ENCODE peak calls at places on chromosomes 13 and 19, in ten cellular contexts. M is endodermal cell, W is kidney, X is PC-9, B is pancreas, D is dorsolateral prefrontal cortex, G is heart left ventricle, E is heart right ventricle, I is left ventricle myocardium inferior, Y is tibial artery. C is an unnamed sample.

GRCh38 chr13:112931028-112931934 is 37.7 kb upstream of the MCF2L start:
- DNase-seq in B (no peak), X (peak), D (no peak), E (no peak), M (peak), I (no peak), W (no peak), Y (no peak), G (no peak), C (peak)

GRCh38 chr13:96020155-96020575 is 33.0 kb downstream of the UGGT2 start:
- DNase-seq in Y (no peak), W (no peak), E (peak), I (no peak), G (no peak), B (no peak), X (peak), M (peak), D (no peak), C (peak)

GRCh38 chr19:39405930-39406655 is 554 bp upstream of the ZFP36 start:
- DNase-seq in B (no peak), D (no peak), M (peak), G (no peak), I (no peak), X (peak), W (peak), E (peak), Y (no peak), C (peak)

GRCh38 chr19:35379992-35380391 is 9.1 kb downstream of the GPR42 start:
- DNase-seq in B (no peak), X (no peak), Y (no peak), M (peak), E (no peak), I (no peak), G (no peak), W (no peak), D (no peak), C (no peak)

GRCh38 chr13:48412881-48413351 is at the start of gene LPAR6:
- DNase-seq in B (no peak), Y (no peak), M (peak), X (no peak), W (no peak), D (no peak), G (no peak), I (no peak), E (peak), C (no peak)

GRCh38 chr19:31232220-31232619 is 117.0 kb downstream of the TSHZ3 start:
- DNase-seq in Y (no peak), B (no peak), D (no peak), M (no peak), W (no peak), G (no peak), E (no peak), I (no peak), X (no peak), C (no peak)

GRCh38 chr13:24217601-24218281 is 57.2 kb downstream of the SPATA13 start:
- DNase-seq in G (no peak), D (no peak), Y (no peak), M (peak), X (no peak), B (peak), I (no peak), W (peak), E (no peak), C (no peak)

GRCh38 chr13:73492811-73493210 is 434.0 kb downstream of the KLF5 start:
- DNase-seq in X (no peak), W (no peak), E (no peak), D (no peak), G (no peak), B (no peak), M (no peak), I (no peak), Y (no peak), C (no peak)

GRCh38 chr19:14632286-14632685 is 42.4 kb downstream of the ADGRE3 start:
- DNase-seq in I (no peak), D (no peak), W (no peak), G (no peak), M (peak), E (no peak), X (peak), B (no peak), Y (no peak), C (no peak)

GRCh38 chr13:40406405-40407138 is 259.9 kb downstream of the FOXO1 start:
- DNase-seq in X (peak), W (no peak), Y (no peak), M (no peak), D (no peak), G (no peak), I (no peak), E (no peak), B (no peak), C (no peak)

GRCh38 chr13:112616586-112617381 is 28.8 kb upstream of the TUBGCP3 start:
- DNase-seq in E (peak), I (no peak), X (no peak), B (no peak), D (no peak), Y (no peak), W (peak), G (no peak), M (peak), C (peak)

GRCh38 chr13:31733709-31734108 is 5.6 kb upstream of the RXFP2 start:
- DNase-seq in M (no peak), Y (no peak), G (no peak), E (no peak), B (no peak), D (no peak), X (no peak), W (no peak), I (no peak), C (no peak)

GRCh38 chr19:43765109-43765876 is 10.5 kb upstream of the SMG9 start:
- DNase-seq in Y (peak), I (no peak), D (no peak), X (peak), W (peak), G (peak), E (peak), B (no peak), M (peak), C (no peak)

GRCh38 chr13:29369060-29369743 is 226.3 kb downstream of the SLC7A1 start:
- DNase-seq in E (no peak), W (no peak), Y (no peak), X (peak), G (no peak), D (no peak), B (no peak), I (no peak), M (peak), C (no peak)

GRCh38 chr19:42067315-42067888 is 2.6 kb downstream of the GRIK5 start:
- DNase-seq in M (no peak), G (no peak), Y (no peak), B (no peak), I (no peak), X (no peak), W (peak), D (no peak), E (no peak), C (peak)

GRCh38 chr19:55624109-55625003 is at the start of gene ZNF784:
- DNase-seq in M (peak), X (peak), G (peak), W (peak), B (peak), D (peak), I (peak), Y (peak), E (peak), C (peak)

GRCh38 chr13:94209110-94209509 is 270.4 kb downstream of the DCT start:
- DNase-seq in X (no peak), M (no peak), D (no peak), I (no peak), Y (no peak), E (no peak), B (no peak), W (no peak), G (no peak), C (no peak)

GRCh38 chr13:94542917-94543316 is 53.0 kb downstream of the TGDS start:
- DNase-seq in Y (no peak), W (no peak), B (no peak), M (no peak), D (no peak), G (no peak), I (no peak), E (no peak), X (no peak), C (no peak)

GRCh38 chr19:45972944-45973525 is 630 bp downstream of the NOVA2 start:
- DNase-seq in X (no peak), W (no peak), G (no peak), D (no peak), E (no peak), Y (no peak), M (no peak), B (peak), I (no peak), C (no peak)

GRCh38 chr13:87810391-87810801 is 139.2 kb downstream of the SLITRK5 start:
- DNase-seq in Y (no peak), B (no peak), G (no peak), D (no peak), W (peak), X (peak), M (peak), E (no peak), I (no peak), C (peak)

GRCh38 chr19:5691205-5691929 is 1.3 kb downstream of the RPL36 start:
- DNase-seq in W (peak), D (no peak), X (no peak), I (peak), G (peak), B (peak), M (peak), Y (no peak), E (peak), C (no peak)

GRCh38 chr13:48975101-48975925 is at the start of gene FNDC3A:
- DNase-seq in M (peak), B (peak), G (peak), X (peak), Y (peak), E (peak), D (peak), I (peak), W (peak), C (peak)

GRCh38 chr13:23432589-23432988 is 913 bp downstream of the SACS start:
- DNase-seq in X (no peak), W (no peak), I (no peak), Y (no peak), B (no peak), E (no peak), G (no peak), M (peak), D (no peak), C (no peak)

GRCh38 chr19:1079566-1080111 is 12.7 kb downstream of the ARHGAP45 start:
- DNase-seq in B (peak), I (no peak), X (no peak), E (no peak), G (no peak), D (no peak), M (no peak), Y (no peak), W (peak), C (no peak)

GRCh38 chr19:16778796-16779411 is 50.3 kb upstream of the SIN3B start:
- DNase-seq in E (peak), M (peak), Y (no peak), G (peak), B (no peak), I (peak), D (peak), W (peak), X (peak), C (peak)

GRCh38 chr13:63107163-63107935 is 1691.7 kb upstream of the PCDH20 start:
- DNase-seq in X (no peak), B (no peak), W (no peak), I (no peak), D (no peak), E (no peak), M (no peak), G (no peak), Y (no peak), C (no peak)

GRCh38 chr19:46728693-46729339 is 11.9 kb upstream of the PRKD2 start:
- DNase-seq in B (peak), E (peak), I (peak), G (peak), W (peak), X (peak), D (peak), Y (no peak), M (peak), C (peak)

GRCh38 chr19:19217110-19217509 is 5.4 kb downstream of the NCAN start:
- DNase-seq in E (no peak), Y (no peak), D (no peak), B (no peak), I (no peak), G (no peak), W (no peak), M (no peak), X (peak), C (no peak)
- TF ChIP-seq CTCF in E (no peak), Y (no peak), D (no peak), B (no peak), I (no peak), G (no peak), W (no peak), M (peak), X (peak), C (no peak)

GRCh38 chr19:10004617-10005016 is 5.7 kb downstream of the COL5A3 start:
- DNase-seq in X (no peak), W (no peak), B (no peak), I (no peak), D (no peak), E (no peak), M (no peak), Y (no peak), G (no peak), C (no peak)
- H3K27ac ChIP-seq in X (no peak), W (no peak), B (no peak), I (peak), D (no peak), E (no peak), M (no peak), Y (no peak), G (no peak), C (no peak)

GRCh38 chr19:49064768-49065611 is at the start of gene NTF4:
- DNase-seq in G (no peak), Y (no peak), B (peak), W (peak), X (no peak), D (no peak), I (no peak), E (no peak), M (peak), C (peak)
- TF ChIP-seq CTCF in G (no peak), Y (no peak), B (no peak), W (no peak), X (no peak), D (no peak), I (no peak), E (no peak), M (peak), C (no peak)

DNA sequence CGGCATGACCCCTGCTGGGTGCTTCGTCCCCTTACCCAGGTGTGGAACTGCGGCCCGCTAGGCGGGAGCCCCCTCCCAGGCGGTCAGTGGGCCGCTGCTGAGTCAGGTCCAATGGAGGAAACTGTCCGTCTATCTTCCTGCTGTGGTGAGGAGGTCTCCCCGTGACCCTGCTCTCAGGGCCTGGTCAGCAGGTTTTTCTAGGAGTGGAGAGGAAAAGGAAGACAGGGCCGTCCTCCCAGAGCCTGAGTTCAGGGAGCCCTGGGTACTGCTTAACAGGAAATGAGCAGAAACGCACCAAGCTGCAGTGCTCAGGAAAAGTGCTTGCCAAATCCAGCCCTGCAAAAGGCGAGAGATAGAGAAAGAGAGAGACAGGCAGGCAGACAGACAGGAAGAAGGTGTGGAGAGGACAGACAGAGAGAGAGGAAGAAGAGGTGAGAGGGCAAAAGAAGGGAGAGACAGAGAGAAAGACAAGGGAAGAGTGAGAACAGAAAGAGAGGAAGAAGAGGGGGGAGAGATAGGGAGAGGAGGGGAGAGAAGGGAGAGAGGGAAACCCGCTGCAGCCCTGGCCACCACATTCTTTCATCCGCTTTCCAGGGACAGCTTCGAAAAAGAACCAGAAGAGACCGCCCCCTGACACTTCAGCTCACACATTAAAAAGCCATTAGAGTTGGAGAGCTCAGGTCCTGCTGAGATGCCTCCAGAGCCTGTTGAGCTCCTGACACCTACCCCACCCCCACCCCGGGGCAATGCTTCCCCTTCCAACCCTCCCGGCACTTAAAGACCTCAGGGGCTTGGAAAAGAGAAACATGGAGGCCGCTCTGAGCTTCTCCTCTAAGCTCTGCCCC is 10.1 kb downstream of the SH3GL1 start:
- DNase-seq in Y (peak), D (no peak), E (peak), G (peak), X (no peak), B (no peak), M (peak), W (peak), I (peak), C (peak)
- H3K27ac ChIP-seq in Y (peak), D (peak), E (peak), G (peak), X (no peak), B (no peak), M (peak), W (peak), I (peak), C (peak)

DNA sequence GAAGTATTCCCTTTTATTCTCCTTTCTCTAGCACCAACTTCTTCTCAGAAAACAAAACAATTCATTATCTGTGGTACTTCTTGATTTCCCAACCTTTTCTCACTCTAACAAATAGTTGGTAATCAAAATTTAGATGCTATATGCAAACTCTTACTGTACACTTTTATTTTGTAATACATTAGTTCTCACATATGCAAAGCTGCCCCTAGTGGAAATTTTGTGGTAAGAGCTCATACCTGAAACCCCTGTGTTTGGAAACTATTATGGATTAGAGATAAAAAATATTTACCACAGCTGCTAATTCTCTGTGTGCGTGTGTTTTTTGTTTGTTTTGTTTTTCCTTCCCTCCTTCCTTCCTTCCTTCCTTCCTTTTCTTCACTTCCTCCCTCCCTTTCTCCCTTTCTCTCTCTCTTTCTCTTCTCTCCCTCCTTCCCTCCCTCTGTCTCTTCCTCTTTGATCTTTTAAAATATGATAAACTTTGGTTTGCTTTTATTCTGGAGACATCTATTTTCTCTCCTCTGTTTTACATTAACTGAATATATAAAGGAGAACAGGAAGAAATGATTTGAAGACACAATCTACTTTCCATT is 537.4 kb downstream of the SLITRK6 start:
- DNase-seq in E (no peak), G (no peak), Y (no peak), W (no peak), B (no peak), I (no peak), M (no peak), X (no peak), D (no peak), C (no peak)
- TF ChIP-seq CTCF in E (no peak), G (no peak), Y (no peak), W (no peak), B (no peak), I (no peak), M (peak), X (peak), D (peak), C (peak)

GRCh38 chr13:106560791-106561190 is 7.1 kb downstream of the ARGLU1 start:
- DNase-seq in W (no peak), D (no peak), M (no peak), X (no peak), E (no peak), I (no peak), G (no peak), Y (no peak), B (no peak), C (no peak)
- H3K27ac ChIP-seq in W (no peak), D (no peak), M (no peak), X (no peak), E (peak), I (no peak), G (no peak), Y (no peak), B (no peak), C (no peak)

GRCh38 chr19:40499320-40499719 is 32.5 kb downstream of the SPTBN4 start:
- DNase-seq in Y (no peak), B (no peak), M (no peak), D (no peak), X (no peak), E (no peak), G (no peak), W (no peak), I (no peak), C (no peak)

GRCh38 chr19:40503300-40503699 is 36.5 kb downstream of the SPTBN4 start:
- DNase-seq in D (no peak), M (peak), Y (no peak), E (no peak), X (no peak), W (no peak), B (no peak), G (no peak), I (no peak), C (no peak)

GRCh38 chr19:40502081-40502480 is 35.3 kb downstream of the SPTBN4 start:
- DNase-seq in Y (no peak), W (no peak), I (no peak), B (no peak), D (no peak), G (no peak), X (no peak), E (no peak), M (no peak), C (no peak)

GRCh38 chr19:40501599-40501998 is 34.8 kb downstream of the SPTBN4 start:
- DNase-seq in Y (no peak), G (no peak), W (no peak), X (no peak), D (no peak), I (no peak), M (no peak), E (no peak), B (no peak), C (no peak)

GRCh38 chr19:40502647-40503046 is 35.8 kb downstream of the SPTBN4 start:
- DNase-seq in E (no peak), D (no peak), Y (no peak), X (peak), G (no peak), I (no peak), W (no peak), B (no peak), M (peak), C (no peak)
- TF ChIP-seq CTCF in E (no peak), D (no peak), Y (no peak), X (peak), G (no peak), I (no peak), W (no peak), B (no peak), M (peak), C (no peak)

C was measured in WERI-Rb-1.